ENCODE peak calls at places on chromosomes 13 and 19, in six cellular contexts. I is mucosa of descending colon, C is right lobe of liver, K is tibial artery, V is adrenal gland, A is aorta. J is an unnamed sample. For H3K36me3, the result is how much of the 10 kb centered on the place peaks cover.

GRCh38 chr13:113897161-113897560 is 33.3 kb upstream of the GAS6 start:
- DNase-seq in V (no peak), C (no peak), A (no peak), K (no peak), I (no peak), J (no peak)

GRCh38 chr19:40398417-40399056 is 8.6 kb upstream of the HIPK4 start:
- DNase-seq in K (no peak), A (no peak), I (peak), V (no peak), C (no peak), J (peak)

GRCh38 chr19:58396691-58397532 is 1.5 kb downstream of the RNF225 start:
- DNase-seq in C (no peak), A (no peak), I (no peak), K (no peak), V (no peak), J (no peak)

GRCh38 chr13:113393226-113393571 is 29.3 kb upstream of the GRTP1 start:
- DNase-seq in I (no peak), C (no peak), V (no peak), A (peak), K (no peak), J (no peak)

GRCh38 chr13:112722433-112723250 is 32.8 kb downstream of the ATP11A start:
- DNase-seq in V (peak), C (peak), K (no peak), A (no peak), I (peak), J (peak)

GRCh38 chr19:47695533-47696262 is 17.5 kb upstream of the EHD2 start:
- DNase-seq in A (no peak), I (no peak), C (no peak), K (no peak), V (no peak), J (no peak)

GRCh38 chr19:46697142-46697960 is 19.6 kb downstream of the PRKD2 start:
- DNase-seq in A (peak), C (peak), I (peak), V (peak), K (peak), J (peak)

GRCh38 chr19:58181902-58182576 is 822 bp upstream of the ZNF274 start:
- DNase-seq in A (no peak), C (peak), K (no peak), V (no peak), I (peak), J (no peak)

GRCh38 chr19:58305065-58305931 is at the start of gene ERVK3-1:
- DNase-seq in C (peak), K (peak), I (peak), V (peak), A (peak), J (peak)

GRCh38 chr19:50569938-50570540 is 1.8 kb upstream of the LRRC4B start:
- DNase-seq in C (no peak), V (no peak), A (no peak), K (no peak), I (no peak), J (no peak)

GRCh38 chr13:106105153-106105552 is 430.3 kb downstream of the EFNB2 start:
- DNase-seq in A (no peak), I (no peak), C (no peak), K (no peak), V (no peak), J (no peak)

DNA sequence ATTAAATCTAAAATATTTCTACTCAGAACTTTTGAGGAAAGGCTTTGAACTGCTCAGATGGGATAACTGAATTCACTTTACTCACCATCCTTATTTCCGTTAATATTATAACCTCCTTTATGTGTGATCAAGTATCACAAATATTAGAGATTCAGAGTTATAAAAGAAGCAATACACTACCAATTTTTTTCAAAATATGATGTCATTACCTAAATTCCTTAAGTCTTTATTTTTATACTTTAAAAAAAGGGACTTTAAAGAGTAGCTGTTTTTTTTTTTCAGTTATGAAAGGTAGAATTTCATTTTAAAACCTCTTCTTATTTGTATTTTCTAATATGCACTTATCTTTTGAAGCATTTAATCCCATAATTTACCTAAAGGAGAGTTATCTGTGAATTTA is 239.5 kb downstream of the DIAPH3 start:
- DNase-seq in A (no peak), K (no peak), I (no peak), C (no peak), V (no peak), J (no peak)
- H3K36me3 ChIP-seq in A (under half), K (under half), I (under half), C (under half), V (under half), J (under half)

DNA sequence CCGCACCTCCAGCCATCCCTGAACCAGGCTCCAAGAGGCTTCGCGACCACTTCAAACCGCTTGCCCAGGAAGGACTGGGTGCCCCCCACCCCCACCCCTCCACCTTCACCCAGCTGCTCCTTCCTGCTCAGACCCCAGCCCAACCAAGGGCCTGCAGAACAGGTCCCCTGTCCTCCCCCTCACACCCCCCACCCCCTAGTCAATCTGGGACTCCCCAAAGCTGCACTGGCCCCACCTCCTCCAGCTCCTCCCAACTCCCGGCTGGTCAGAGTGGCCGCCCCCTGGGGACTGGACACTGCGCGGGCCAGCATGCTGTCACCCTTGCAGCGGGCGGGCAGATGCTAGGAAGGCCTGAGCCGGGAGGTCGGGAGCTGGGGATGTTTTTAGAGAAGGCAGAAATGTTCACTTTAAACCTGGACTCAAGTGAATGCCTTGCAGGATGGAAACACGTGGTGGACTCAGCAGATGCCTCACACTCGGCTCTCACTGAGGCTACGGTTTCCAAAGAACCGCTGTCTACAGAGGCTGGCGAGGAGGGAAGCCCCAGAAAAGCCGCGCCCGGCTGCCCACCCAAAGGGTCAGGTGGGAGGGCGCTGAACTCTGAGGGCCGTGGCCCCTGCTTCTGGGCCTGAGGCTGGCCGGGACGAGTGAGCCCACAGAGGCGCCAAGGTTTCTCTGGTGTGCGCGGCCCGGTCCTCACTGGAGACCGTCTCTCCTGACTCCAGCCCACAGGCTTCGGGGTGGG is 8.0 kb downstream of the RPL36 start:
- DNase-seq in C (no peak), V (no peak), A (no peak), K (no peak), I (no peak), J (peak)
- H3K36me3 ChIP-seq in C (under half), V (under half), A (under half), K (half or more), I (under half), J (under half)

GRCh38 chr19:3455960-3456601 is 24.2 kb downstream of the SMIM24 start:
- DNase-seq in K (no peak), V (no peak), C (no peak), A (peak), I (no peak), J (no peak)
- H3K36me3 ChIP-seq in K (under half), V (under half), C (under half), A (under half), I (under half), J (under half)

GRCh38 chr19:38719761-38720558 is 24.3 kb downstream of the CAPN12 start:
- DNase-seq in V (no peak), I (no peak), C (no peak), A (no peak), K (no peak), J (no peak)

GRCh38 chr19:38718747-38719543 is 25.3 kb downstream of the CAPN12 start:
- DNase-seq in C (no peak), V (no peak), K (peak), I (no peak), A (peak), J (no peak)

GRCh38 chr19:38715540-38715939 is 28.7 kb downstream of the CAPN12 start:
- DNase-seq in V (no peak), C (no peak), I (no peak), A (no peak), K (no peak), J (no peak)

GRCh38 chr19:38717051-38717450 is 27.2 kb downstream of the CAPN12 start:
- DNase-seq in I (no peak), K (no peak), V (no peak), C (no peak), A (no peak), J (no peak)

DNA sequence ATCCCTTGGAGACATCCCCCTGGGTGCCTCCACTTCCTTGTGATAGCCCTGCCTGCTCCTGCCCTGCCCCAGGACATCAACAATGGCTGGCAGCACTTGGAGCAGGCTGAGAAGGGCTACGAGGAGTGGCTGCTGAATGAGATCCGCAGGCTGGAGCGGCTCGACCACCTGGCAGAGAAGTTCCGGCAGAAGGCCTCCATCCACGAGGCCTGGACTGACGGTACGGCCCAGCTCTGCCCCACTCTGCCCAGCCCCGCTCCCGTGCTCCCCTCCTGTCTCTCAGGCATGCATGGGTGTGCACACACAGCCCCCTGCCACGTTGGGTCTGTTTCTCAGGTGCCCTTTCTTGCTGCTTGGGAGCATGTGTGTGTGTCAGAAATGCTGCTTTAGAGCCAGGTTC is 26.4 kb downstream of the CAPN12 start:
- DNase-seq in A (no peak), K (no peak), I (no peak), V (no peak), C (no peak), J (no peak)
- H3K36me3 ChIP-seq in A (under half), K (half or more), I (under half), V (under half), C (half or more), J (under half)

J was measured in hepatocyte.